ENCODE peak calls at places on chromosomes 4 and X, in four cellular contexts. P is activated gamma-delta T cell treated with Interleukin-2 at 50 U/mL for 16 hours; O is posterior vena cava; M is stimulated activated CD8-positive, alpha-beta memory T cell treated with anti-CD3 and anti-CD28 coated beads, Interleukin-7, amount 100 ng/mL, for 24 hours. Z is an unnamed sample.

GRCh38 chrX:139304471-139304870 is 226.1 kb upstream of the F9 start:
- DNase-seq in M (no peak), O (no peak), P (no peak), Z (no peak)

GRCh38 chr4:116668190-116668589 is 417.2 kb downstream of the TRAM1L1 start:
- DNase-seq in P (no peak), M (no peak), O (no peak), Z (no peak)

GRCh38 chr4:926538-926937 is 5.6 kb downstream of the GAK start:
- DNase-seq in O (peak; percentile 15), P (no peak), M (no peak), Z (no peak)

GRCh38 chrX:153723351-153724251 is 586 bp downstream of the BCAP31 start:
- DNase-seq in M (peak; percentile 32), O (no peak), P (peak; percentile 35), Z (no peak)

GRCh38 chrX:10471426-10471825 is 149.0 kb downstream of the MID1 start:
- DNase-seq in O (no peak), M (no peak), P (no peak), Z (no peak)

GRCh38 chrX:4091046-4091760 is 377.8 kb upstream of the PRKX start:
- DNase-seq in O (no peak), M (no peak), P (no peak), Z (no peak)

GRCh38 chrX:38458071-38458470 is 103.3 kb upstream of the TSPAN7 start:
- DNase-seq in M (no peak), O (no peak), P (no peak), Z (no peak)

GRCh38 chr4:14772388-14772787 is 229.9 kb upstream of the CPEB2 start:
- DNase-seq in M (no peak), P (no peak), O (no peak), Z (no peak)

GRCh38 chr4:115711575-115711974 is 598.2 kb upstream of the NDST4 start:
- DNase-seq in O (no peak), P (no peak), M (no peak), Z (no peak)

GRCh38 chrX:107684956-107685385 is 56.7 kb downstream of the PRPS1 start:
- DNase-seq in M (no peak), P (no peak), O (peak; percentile 90), Z (peak; percentile 81)

GRCh38 chrX:141632124-141632523 is 42.6 kb downstream of the SPANXA2 start:
- DNase-seq in O (no peak), P (no peak), M (no peak), Z (no peak)

GRCh38 chr4:133390198-133390855 is 241.2 kb downstream of the PCDH10 start:
- DNase-seq in O (peak; percentile 58), M (no peak), P (no peak), Z (no peak)

GRCh38 chrX:138756234-138756633 is 44.7 kb upstream of the FGF13 start:
- DNase-seq in P (no peak), M (no peak), O (no peak), Z (no peak)

GRCh38 chr4:183322326-183322725 is at the start of gene CLDN24:
- DNase-seq in O (no peak), P (no peak), M (no peak), Z (no peak)

GRCh38 chrX:12865359-12865758 is 1.5 kb upstream of the TLR7 start:
- DNase-seq in P (no peak), M (no peak), O (no peak), Z (no peak)

GRCh38 chrX:112819013-112819635 is 21.5 kb downstream of the AMOT start:
- DNase-seq in M (no peak), O (no peak), P (no peak), Z (no peak)

GRCh38 chrX:40734956-40735317 is 405 bp downstream of the MED14 start:
- DNase-seq in O (peak; percentile 76), M (no peak), P (peak; percentile 35), Z (no peak)

GRCh38 chr4:147355849-147356248 is 125.0 kb upstream of the EDNRA start:
- DNase-seq in P (no peak), O (no peak), M (no peak), Z (no peak)

GRCh38 chr4:25060586-25061340 is 30.0 kb upstream of the LGI2 start:
- DNase-seq in M (no peak), O (no peak), P (no peak), Z (no peak)

GRCh38 chr4:61657016-61657415 is 456.9 kb downstream of the ADGRL3 start:
- DNase-seq in M (no peak), O (no peak), P (no peak), Z (no peak)

GRCh38 chrX:131675596-131676194 is 131.8 kb downstream of the OR13H1 start:
- DNase-seq in M (no peak), O (no peak), P (no peak), Z (no peak)

GRCh38 chrX:41377624-41378023 is 43.7 kb downstream of the DDX3X start:
- DNase-seq in O (peak; percentile 79), M (no peak), P (no peak), Z (no peak)

GRCh38 chrX:120125444-120125843 is 9.7 kb upstream of the RHOXF1 start:
- DNase-seq in P (no peak), O (no peak), M (no peak), Z (no peak)

GRCh38 chrX:50756276-50756675 is 57.7 kb downstream of the SHROOM4 start:
- DNase-seq in P (no peak), O (no peak), M (no peak), Z (no peak)

GRCh38 chr4:149790172-149790907 is 25.3 kb downstream of the IQCM start:
- DNase-seq in P (no peak), O (no peak), M (no peak), Z (no peak)

GRCh38 chr4:145625677-145626622 is 6.8 kb downstream of the MMAA start:
- DNase-seq in P (no peak), M (no peak), O (no peak), Z (no peak)

GRCh38 chr4:151895671-151896070 is 134.9 kb upstream of the GATB start:
- DNase-seq in M (no peak), O (no peak), P (no peak), Z (no peak)

GRCh38 chrX:29661290-29661689 is 554.1 kb upstream of the MAGEB2 start:
- DNase-seq in P (no peak), O (no peak), M (no peak), Z (no peak)